ENCODE peak calls at places on chromosomes 2 and 18, in six cellular contexts. R, V, Q, T, A and X are unnamed samples.

GRCh38 chr2:175180701-175181103 is 808 bp downstream of the ATP5MC3 start:
- DNase-seq in R (peak), V (peak), Q (peak), T (peak), A (peak), X (no peak)

GRCh38 chr2:18987021-18987420 is 371.4 kb downstream of the OSR1 start:
- DNase-seq in R (no peak), V (no peak), Q (no peak), T (no peak), A (no peak), X (no peak)

GRCh38 chr2:43332653-43333052 is 106.2 kb upstream of the ZFP36L2 start:
- DNase-seq in R (no peak), V (no peak), Q (no peak), T (no peak), A (no peak), X (no peak)

GRCh38 chr2:203412555-203413331 is 84.5 kb downstream of the ABI2 start:
- DNase-seq in R (no peak), V (no peak), Q (no peak), T (peak), A (no peak), X (no peak)

GRCh38 chr2:31812051-31812798 is 198.6 kb downstream of the MEMO1 start:
- DNase-seq in R (peak), V (no peak), Q (no peak), T (peak), A (no peak), X (peak)

GRCh38 chr2:8566788-8567468 is 114.9 kb upstream of the ID2 start:
- DNase-seq in R (no peak), V (no peak), Q (no peak), T (no peak), A (no peak), X (no peak)

GRCh38 chr18:79526468-79527460 is 131.0 kb downstream of the NFATC1 start:
- DNase-seq in R (peak), V (no peak), Q (no peak), T (no peak), A (no peak), X (no peak)

GRCh38 chr18:11183621-11184020 is 34.3 kb upstream of the PIEZO2 start:
- DNase-seq in R (no peak), V (no peak), Q (no peak), T (no peak), A (no peak), X (no peak)

GRCh38 chr18:73975266-73975665 is 172.4 kb downstream of the FBXO15 start:
- DNase-seq in R (peak), V (no peak), Q (no peak), T (no peak), A (no peak), X (no peak)

GRCh38 chr2:146661494-146662096 is 1183.2 kb upstream of the ACVR2A start:
- DNase-seq in R (peak), V (no peak), Q (peak), T (peak), A (no peak), X (no peak)

GRCh38 chr18:36275561-36275960 is 22.0 kb upstream of the FHOD3 start:
- DNase-seq in R (no peak), V (no peak), Q (no peak), T (no peak), A (no peak), X (no peak)

GRCh38 chr2:176414641-176415040 is 145.4 kb downstream of the MTX2 start:
- DNase-seq in R (peak), V (no peak), Q (no peak), T (no peak), A (no peak), X (no peak)

GRCh38 chr2:240182001-240182400 is 41.5 kb upstream of the OTOS start:
- DNase-seq in R (no peak), V (no peak), Q (no peak), T (no peak), A (no peak), X (no peak)

GRCh38 chr2:203586696-203587095 is 51.6 kb upstream of the RAPH1 start:
- DNase-seq in R (no peak), V (no peak), Q (peak), T (no peak), A (no peak), X (peak)

GRCh38 chr2:47226124-47227040 is 71.3 kb upstream of the STPG4 start:
- DNase-seq in R (no peak), V (no peak), Q (peak), T (no peak), A (no peak), X (no peak)

GRCh38 chr2:161988589-161988988 is 85.4 kb downstream of the DPP4 start:
- DNase-seq in R (no peak), V (no peak), Q (no peak), T (no peak), A (no peak), X (no peak)

GRCh38 chr2:222535477-222535876 is 111.1 kb downstream of the SGPP2 start:
- DNase-seq in R (no peak), V (no peak), Q (no peak), T (no peak), A (no peak), X (no peak)

GRCh38 chr2:177344316-177344715 is 48.3 kb upstream of the AGPS start:
- DNase-seq in R (no peak), V (no peak), Q (no peak), T (no peak), A (no peak), X (no peak)

GRCh38 chr2:136225950-136226835 is 108.2 kb upstream of the CXCR4 start:
- DNase-seq in R (no peak), V (no peak), Q (peak), T (no peak), A (no peak), X (no peak)